ENCODE peak calls at places on chromosome 7, in six cellular contexts. D is fibroblast of mammary gland, H is GM12865, A is lower lobe of right lung, K is fibroblast of the aortic adventitia, G is retinal pigment epithelial cell. X is an unnamed sample.

GRCh38 chr7:26863504-26864308 is 684 bp downstream of the SKAP2 start:
- DNase-seq in D (peak), H (peak), A (no peak), K (peak), G (no peak), X (no peak)

GRCh38 chr7:76108540-76109233 is 60.8 kb downstream of the MDH2 start:
- DNase-seq in D (peak), H (no peak), A (peak), K (peak), G (no peak), X (no peak)

GRCh38 chr7:2168612-2169312 is 64.0 kb downstream of the MAD1L1 start:
- DNase-seq in D (no peak), H (no peak), A (no peak), K (no peak), G (no peak), X (no peak)

GRCh38 chr7:122653685-122654084 is 45.2 kb downstream of the RNF133 start:
- DNase-seq in D (no peak), H (no peak), A (no peak), K (no peak), G (no peak), X (no peak)

GRCh38 chr7:27116521-27116946 is 14.0 kb downstream of the HOXA4 start:
- DNase-seq in D (no peak), H (no peak), A (no peak), K (peak), G (no peak), X (no peak)

GRCh38 chr7:78176186-78176585 is 377.6 kb downstream of the PHTF2 start:
- DNase-seq in D (peak), H (no peak), A (no peak), K (peak), G (no peak), X (no peak)

GRCh38 chr7:20588678-20589077 is 26.8 kb upstream of the ABCB5 start:
- DNase-seq in D (no peak), H (no peak), A (no peak), K (no peak), G (no peak), X (no peak)

GRCh38 chr7:46745700-46746090 is 824.6 kb upstream of the IGFBP3 start:
- DNase-seq in D (peak), H (no peak), A (no peak), K (no peak), G (no peak), X (no peak)

GRCh38 chr7:34158311-34158710 is 253.0 kb downstream of the BMPER start:
- DNase-seq in D (peak), H (no peak), A (no peak), K (peak), G (no peak), X (no peak)

GRCh38 chr7:44967571-44968446 is 11.0 kb downstream of the MYO1G start:
- DNase-seq in D (no peak), H (no peak), A (no peak), K (peak), G (no peak), X (no peak)

GRCh38 chr7:120337308-120337907 is 64.4 kb downstream of the KCND2 start:
- DNase-seq in D (peak), H (peak), A (no peak), K (peak), G (peak), X (no peak)

GRCh38 chr7:78563186-78563585 is 764.6 kb downstream of the PHTF2 start:
- DNase-seq in D (no peak), H (no peak), A (no peak), K (no peak), G (no peak), X (no peak)

GRCh38 chr7:30694218-30694745 is 12.0 kb upstream of the CRHR2 start:
- DNase-seq in D (no peak), H (no peak), A (no peak), K (no peak), G (no peak), X (no peak)

GRCh38 chr7:47326808-47327207 is 255.1 kb downstream of the TNS3 start:
- DNase-seq in D (peak), H (no peak), A (no peak), K (peak), G (no peak), X (no peak)

GRCh38 chr7:24227603-24228359 is 56.2 kb upstream of the NPY start:
- DNase-seq in D (no peak), H (peak), A (no peak), K (no peak), G (no peak), X (no peak)

GRCh38 chr7:156430109-156430508 is 210.5 kb upstream of the RNF32 start:
- DNase-seq in D (no peak), H (no peak), A (no peak), K (no peak), G (no peak), X (no peak)

GRCh38 chr7:95840953-95841950 is 68.9 kb downstream of the DYNC1I1 start:
- DNase-seq in D (peak), H (peak), A (no peak), K (no peak), G (no peak), X (peak)

GRCh38 chr7:121012919-121013318 is 24.4 kb downstream of the CPED1 start:
- DNase-seq in D (no peak), H (no peak), A (no peak), K (no peak), G (no peak), X (no peak)

GRCh38 chr7:104814671-104815400 is 199.2 kb upstream of the KMT2E start:
- DNase-seq in D (no peak), H (no peak), A (no peak), K (no peak), G (no peak), X (no peak)

GRCh38 chr7:79452032-79452494 is 1.4 kb downstream of the MAGI2 start:
- DNase-seq in D (peak), H (no peak), A (peak), K (peak), G (peak), X (peak)

GRCh38 chr7:147014596-147014995 is 898.0 kb downstream of the CNTNAP2 start:
- DNase-seq in D (peak), H (no peak), A (no peak), K (no peak), G (peak), X (no peak)

GRCh38 chr7:77327932-77328628 is 88.1 kb downstream of the GSAP start:
- DNase-seq in D (no peak), H (no peak), A (no peak), K (no peak), G (no peak), X (no peak)

GRCh38 chr7:14191686-14192098 is 202.2 kb upstream of the ETV1 start:
- DNase-seq in D (peak), H (no peak), A (no peak), K (peak), G (no peak), X (no peak)

GRCh38 chr7:100568936-100569844 is 4.5 kb downstream of the SAP25 start:
- DNase-seq in D (peak), H (peak), A (peak), K (no peak), G (no peak), X (no peak)

DNA sequence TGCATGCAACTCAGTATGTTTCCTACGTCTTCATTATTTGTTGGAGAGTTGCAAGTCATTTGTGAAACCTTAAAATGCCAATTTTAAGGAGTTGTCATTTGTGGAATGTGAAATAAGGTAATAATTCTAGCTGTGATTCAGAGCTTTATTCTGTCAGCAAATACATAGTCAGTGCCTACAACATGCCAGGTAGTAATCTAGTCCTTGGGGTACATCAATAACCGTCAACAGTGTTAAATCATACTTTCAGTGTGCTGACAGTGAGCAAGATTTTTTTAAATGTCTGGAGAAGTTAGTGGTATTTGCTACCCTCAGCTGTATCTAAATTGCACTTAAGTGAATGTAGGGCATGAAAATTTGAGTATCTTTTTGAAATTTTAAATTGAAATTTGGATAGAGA is 36.7 kb downstream of the MPLKIP start:
- DNase-seq in D (no peak), H (no peak), A (no peak), K (no peak), G (no peak), X (no peak)
- H3K4me3 ChIP-seq in D (no peak), H (no peak), A (no peak), K (no peak), G (no peak), X (no peak)

DNA sequence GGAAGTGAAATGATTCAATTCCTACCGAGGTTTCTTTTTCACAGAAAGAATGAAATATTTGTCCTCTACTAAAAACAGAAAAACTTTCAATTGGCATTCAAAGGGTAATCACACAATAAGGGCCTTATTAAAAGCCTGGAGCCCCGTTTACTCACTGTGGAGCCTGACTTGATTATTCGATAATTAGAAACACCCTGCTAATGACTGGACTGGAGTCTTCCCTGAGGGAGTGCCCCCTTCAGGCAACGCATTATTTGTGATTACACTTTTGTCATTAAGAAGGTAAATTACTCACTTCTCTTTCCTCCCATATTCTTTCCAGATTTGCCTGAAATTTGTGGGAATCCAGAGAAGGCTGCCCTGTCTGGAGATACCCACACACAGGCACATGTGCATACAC is 444.2 kb upstream of the NPVF start:
- DNase-seq in D (no peak), H (no peak), A (no peak), K (no peak), G (no peak), X (no peak)
- TF ChIP-seq CTCF in D (no peak), H (no peak), A (no peak), K (no peak), G (peak), X (no peak)

DNA sequence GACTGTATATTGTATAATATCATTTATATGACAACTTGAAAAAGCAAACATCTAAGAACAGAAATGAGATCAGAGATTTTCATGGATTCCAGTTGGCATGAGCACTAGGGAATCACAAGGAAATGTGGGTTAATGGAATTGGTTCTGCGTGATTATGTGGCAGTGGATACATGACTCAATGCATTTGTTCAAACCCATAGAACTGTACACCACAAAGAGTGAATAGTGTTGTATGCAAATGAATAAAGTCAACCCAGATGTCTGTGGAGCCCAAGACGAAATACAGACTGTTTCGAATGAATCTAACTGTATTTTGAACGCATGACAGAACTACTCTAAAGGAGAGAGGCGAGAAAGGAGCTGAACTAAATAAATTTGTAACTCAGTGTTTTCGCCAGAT is 636.5 kb upstream of the SEMA3D start:
- DNase-seq in D (peak), H (no peak), A (no peak), K (no peak), G (no peak), X (no peak)
- H3K4me3 ChIP-seq in D (no peak), H (no peak), A (no peak), K (no peak), G (no peak), X (no peak)

GRCh38 chr7:107613439-107613838 is 33.4 kb downstream of the BCAP29 start:
- DNase-seq in D (no peak), H (no peak), A (no peak), K (no peak), G (no peak), X (no peak)
- TF ChIP-seq CTCF in D (no peak), H (no peak), A (no peak), K (no peak), G (no peak), X (no peak)

DNA sequence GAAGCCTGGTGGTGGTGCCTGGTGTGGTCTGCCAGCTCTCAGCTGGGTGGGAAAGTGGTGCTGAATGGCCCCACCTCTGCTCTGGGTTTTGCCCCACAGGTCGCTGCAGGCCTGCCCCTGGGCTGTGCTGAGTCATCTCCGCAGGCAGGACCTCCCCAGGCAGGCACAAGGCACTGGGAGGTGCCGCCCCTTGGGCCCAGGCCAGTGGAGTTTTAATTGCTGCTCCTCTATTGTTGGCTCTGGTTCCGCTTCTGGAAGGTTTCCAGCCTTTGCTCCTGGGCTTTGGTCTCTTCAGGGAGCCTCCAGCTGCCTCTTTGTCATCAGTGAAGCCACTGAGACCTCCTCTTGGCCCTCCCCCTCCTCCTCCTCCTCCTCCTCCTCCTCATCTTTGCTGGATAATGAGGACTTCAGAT is 180.3 kb upstream of the GRB10 start:
- DNase-seq in D (peak), H (no peak), A (peak), K (peak), G (peak), X (peak)
- H3K4me3 ChIP-seq in D (no peak), H (no peak), A (no peak), K (no peak), G (no peak), X (no peak)